ENCODE peak calls at places on chromosome 20, in nine cellular contexts. Y is cerebellar cortex; T is activated naive CD8-positive, alpha-beta T cell treated with anti-CD3 and anti-CD28 coated beads, Interleukin-2, amount 50 U/mL, for 24 hours; U is NB4; Z is midbrain; L is AG08396; C is endothelial cell of umbilical vein; N is ACHN; D is HTR-8/SVneo. O is an unnamed sample.
A peak's percentile ranks its signal among the peaks of the same experiment; 100 is the strongest.

GRCh38 chr20:18279231-18279630 is 9.1 kb upstream of the ZNF133 start:
- DNase-seq in Y (no peak), T (no peak), U (peak; percentile 50), Z (no peak), L (no peak), C (no peak), N (no peak), D (no peak), O (no peak)

GRCh38 chr20:5553194-5553815 is 196.9 kb upstream of the SHLD1 start:
- DNase-seq in Y (no peak), T (no peak), U (no peak), Z (no peak), L (no peak), C (no peak), N (no peak), D (no peak), O (no peak)

GRCh38 chr20:35992713-35993335 is 24.4 kb downstream of the CNBD2 start:
- DNase-seq in Y (peak; percentile 81), T (peak; percentile 31), U (peak; percentile 74), Z (peak; percentile 76), L (peak; percentile 86), C (peak; percentile 71), N (peak; percentile 70), D (peak; percentile 88), O (peak; percentile 31)

GRCh38 chr20:33169176-33169794 is 1.3 kb downstream of the BPIFA2 start:
- DNase-seq in Y (no peak), T (peak; percentile 50), U (peak; percentile 31), Z (no peak), L (no peak), C (no peak), N (no peak), D (no peak), O (no peak)

GRCh38 chr20:15654208-15654649 is 919.0 kb downstream of the KIF16B start:
- DNase-seq in Y (peak; percentile 11), T (no peak), U (peak; percentile 75), Z (peak; percentile 66), L (peak; percentile 47), C (peak; percentile 63), N (peak; percentile 66), D (no peak), O (no peak)

GRCh38 chr20:34547844-34548613 is 10.5 kb upstream of the MAP1LC3A start:
- DNase-seq in Y (no peak), T (no peak), U (no peak), Z (no peak), L (no peak), C (no peak), N (no peak), D (no peak), O (no peak)

GRCh38 chr20:34111057-34111711 is 859 bp downstream of the EIF2S2 start:
- DNase-seq in Y (no peak), T (no peak), U (peak; percentile 74), Z (no peak), L (peak; percentile 34), C (peak; percentile 62), N (peak; percentile 35), D (no peak), O (no peak)

GRCh38 chr20:57716202-57716601 is 6.4 kb upstream of the PMEPA1 start:
- DNase-seq in Y (no peak), T (no peak), U (no peak), Z (no peak), L (peak; percentile 76), C (no peak), N (no peak), D (no peak), O (no peak)

GRCh38 chr20:50274570-50275430 is 84.2 kb downstream of the CEBPB start:
- DNase-seq in Y (no peak), T (no peak), U (peak; percentile 92), Z (peak; percentile 61), L (no peak), C (no peak), N (no peak), D (no peak), O (no peak)

GRCh38 chr20:57523782-57524181 is 1.2 kb downstream of the CTCFL start:
- DNase-seq in Y (no peak), T (no peak), U (no peak), Z (no peak), L (no peak), C (no peak), N (no peak), D (no peak), O (no peak)

GRCh38 chr20:59560588-59561227 is 43.6 kb upstream of the PHACTR3 start:
- DNase-seq in Y (peak; percentile 57), T (no peak), U (peak; percentile 63), Z (peak; percentile 10), L (peak; percentile 55), C (no peak), N (peak; percentile 23), D (peak; percentile 78), O (no peak)

O was measured in effector CD4-positive, alpha-beta T cell.